ENCODE peak calls at places on chromosomes 4 and X, in eight cellular contexts. One of them, this sample, is unnamed.

GRCh38 chr4:5638316-5638715 is 70.0 kb downstream of the EVC2 start:
- ATAC-seq in activated CD4-positive, CD25-positive, alpha-beta regulatory T cell treated with anti-CD3 and anti-CD28 coated beads, Interleukin-2, amount 50 U/mL, for 24 hours: no peak
- ATAC-seq in stimulated activated effector memory CD8-positive, alpha-beta T cell treated with anti-CD3 and anti-CD28 coated beads, Interleukin-12 subunit alpha, Interleukin-12 subunit beta, amount 100 ng/mL, for 72 hours: no peak
- ATAC-seq in lower lobe of right lung: no peak
- ATAC-seq in activated naive CD8-positive, alpha-beta T cell treated with anti-CD3 and anti-CD28 coated beads, Interleukin-2, amount 10 ng/mL, durations not matched to agents 7 days and 5 days: no peak
- ATAC-seq in SK-N-SH treated with all-trans-retinoic acid at 6 μM for 48 hours: no peak
- ATAC-seq in effector memory CD8-positive, alpha-beta T cell: no peak
- ATAC-seq in activated CD8-positive, alpha-beta T cell treated with anti-CD3 and anti-CD28 coated beads, Interleukin-2, amount 10 ng/mL, durations not matched to agents 7 days and 5 days: no peak
- ATAC-seq in this sample: no peak

GRCh38 chrX:130066975-130067615 is 43.2 kb downstream of the ELF4 start:
- ATAC-seq in activated CD4-positive, CD25-positive, alpha-beta regulatory T cell treated with anti-CD3 and anti-CD28 coated beads, Interleukin-2, amount 50 U/mL, for 24 hours: no peak
- ATAC-seq in stimulated activated effector memory CD8-positive, alpha-beta T cell treated with anti-CD3 and anti-CD28 coated beads, Interleukin-12 subunit alpha, Interleukin-12 subunit beta, amount 100 ng/mL, for 72 hours: no peak
- ATAC-seq in lower lobe of right lung: no peak
- ATAC-seq in activated naive CD8-positive, alpha-beta T cell treated with anti-CD3 and anti-CD28 coated beads, Interleukin-2, amount 10 ng/mL, durations not matched to agents 7 days and 5 days: no peak
- ATAC-seq in SK-N-SH treated with all-trans-retinoic acid at 6 μM for 48 hours: no peak
- ATAC-seq in effector memory CD8-positive, alpha-beta T cell: no peak
- ATAC-seq in activated CD8-positive, alpha-beta T cell treated with anti-CD3 and anti-CD28 coated beads, Interleukin-2, amount 10 ng/mL, durations not matched to agents 7 days and 5 days: no peak
- ATAC-seq in this sample: no peak

GRCh38 chr4:170047774-170048354 is 21.7 kb upstream of the MFAP3L start:
- ATAC-seq in activated CD4-positive, CD25-positive, alpha-beta regulatory T cell treated with anti-CD3 and anti-CD28 coated beads, Interleukin-2, amount 50 U/mL, for 24 hours: no peak
- ATAC-seq in stimulated activated effector memory CD8-positive, alpha-beta T cell treated with anti-CD3 and anti-CD28 coated beads, Interleukin-12 subunit alpha, Interleukin-12 subunit beta, amount 100 ng/mL, for 72 hours: no peak
- ATAC-seq in lower lobe of right lung: peak; percentile 47
- ATAC-seq in activated naive CD8-positive, alpha-beta T cell treated with anti-CD3 and anti-CD28 coated beads, Interleukin-2, amount 10 ng/mL, durations not matched to agents 7 days and 5 days: no peak
- ATAC-seq in SK-N-SH treated with all-trans-retinoic acid at 6 μM for 48 hours: peak; percentile 40
- ATAC-seq in effector memory CD8-positive, alpha-beta T cell: no peak
- ATAC-seq in activated CD8-positive, alpha-beta T cell treated with anti-CD3 and anti-CD28 coated beads, Interleukin-2, amount 10 ng/mL, durations not matched to agents 7 days and 5 days: no peak
- ATAC-seq in this sample: no peak

GRCh38 chr4:105601406-105601805 is 49.0 kb downstream of the ARHGEF38 start:
- ATAC-seq in activated CD4-positive, CD25-positive, alpha-beta regulatory T cell treated with anti-CD3 and anti-CD28 coated beads, Interleukin-2, amount 50 U/mL, for 24 hours: no peak
- ATAC-seq in stimulated activated effector memory CD8-positive, alpha-beta T cell treated with anti-CD3 and anti-CD28 coated beads, Interleukin-12 subunit alpha, Interleukin-12 subunit beta, amount 100 ng/mL, for 72 hours: no peak
- ATAC-seq in lower lobe of right lung: no peak
- ATAC-seq in activated naive CD8-positive, alpha-beta T cell treated with anti-CD3 and anti-CD28 coated beads, Interleukin-2, amount 10 ng/mL, durations not matched to agents 7 days and 5 days: no peak
- ATAC-seq in SK-N-SH treated with all-trans-retinoic acid at 6 μM for 48 hours: no peak
- ATAC-seq in effector memory CD8-positive, alpha-beta T cell: no peak
- ATAC-seq in activated CD8-positive, alpha-beta T cell treated with anti-CD3 and anti-CD28 coated beads, Interleukin-2, amount 10 ng/mL, durations not matched to agents 7 days and 5 days: no peak
- ATAC-seq in this sample: no peak

GRCh38 chrX:6729581-6729980 is 194.7 kb upstream of the VCX3A start:
- ATAC-seq in activated CD4-positive, CD25-positive, alpha-beta regulatory T cell treated with anti-CD3 and anti-CD28 coated beads, Interleukin-2, amount 50 U/mL, for 24 hours: no peak
- ATAC-seq in stimulated activated effector memory CD8-positive, alpha-beta T cell treated with anti-CD3 and anti-CD28 coated beads, Interleukin-12 subunit alpha, Interleukin-12 subunit beta, amount 100 ng/mL, for 72 hours: no peak
- ATAC-seq in lower lobe of right lung: no peak
- ATAC-seq in activated naive CD8-positive, alpha-beta T cell treated with anti-CD3 and anti-CD28 coated beads, Interleukin-2, amount 10 ng/mL, durations not matched to agents 7 days and 5 days: no peak
- ATAC-seq in SK-N-SH treated with all-trans-retinoic acid at 6 μM for 48 hours: no peak
- ATAC-seq in effector memory CD8-positive, alpha-beta T cell: no peak
- ATAC-seq in activated CD8-positive, alpha-beta T cell treated with anti-CD3 and anti-CD28 coated beads, Interleukin-2, amount 10 ng/mL, durations not matched to agents 7 days and 5 days: no peak
- ATAC-seq in this sample: no peak

GRCh38 chrX:153925387-153925738 is 701 bp downstream of the ARHGAP4 start:
- ATAC-seq in activated CD4-positive, CD25-positive, alpha-beta regulatory T cell treated with anti-CD3 and anti-CD28 coated beads, Interleukin-2, amount 50 U/mL, for 24 hours: no peak
- ATAC-seq in stimulated activated effector memory CD8-positive, alpha-beta T cell treated with anti-CD3 and anti-CD28 coated beads, Interleukin-12 subunit alpha, Interleukin-12 subunit beta, amount 100 ng/mL, for 72 hours: no peak
- ATAC-seq in lower lobe of right lung: no peak
- ATAC-seq in activated naive CD8-positive, alpha-beta T cell treated with anti-CD3 and anti-CD28 coated beads, Interleukin-2, amount 10 ng/mL, durations not matched to agents 7 days and 5 days: no peak
- ATAC-seq in SK-N-SH treated with all-trans-retinoic acid at 6 μM for 48 hours: no peak
- ATAC-seq in effector memory CD8-positive, alpha-beta T cell: no peak
- ATAC-seq in activated CD8-positive, alpha-beta T cell treated with anti-CD3 and anti-CD28 coated beads, Interleukin-2, amount 10 ng/mL, durations not matched to agents 7 days and 5 days: no peak
- ATAC-seq in this sample: no peak

GRCh38 chr4:185559913-185560281 is 24.6 kb upstream of the PDLIM3 start:
- ATAC-seq in activated CD4-positive, CD25-positive, alpha-beta regulatory T cell treated with anti-CD3 and anti-CD28 coated beads, Interleukin-2, amount 50 U/mL, for 24 hours: no peak
- ATAC-seq in stimulated activated effector memory CD8-positive, alpha-beta T cell treated with anti-CD3 and anti-CD28 coated beads, Interleukin-12 subunit alpha, Interleukin-12 subunit beta, amount 100 ng/mL, for 72 hours: no peak
- ATAC-seq in lower lobe of right lung: peak; percentile 63
- ATAC-seq in activated naive CD8-positive, alpha-beta T cell treated with anti-CD3 and anti-CD28 coated beads, Interleukin-2, amount 10 ng/mL, durations not matched to agents 7 days and 5 days: no peak
- ATAC-seq in SK-N-SH treated with all-trans-retinoic acid at 6 μM for 48 hours: no peak
- ATAC-seq in effector memory CD8-positive, alpha-beta T cell: no peak
- ATAC-seq in activated CD8-positive, alpha-beta T cell treated with anti-CD3 and anti-CD28 coated beads, Interleukin-2, amount 10 ng/mL, durations not matched to agents 7 days and 5 days: no peak
- ATAC-seq in this sample: peak; percentile 98

GRCh38 chr4:118732591-118733330 is 47.6 kb downstream of the METTL14 start:
- ATAC-seq in activated CD4-positive, CD25-positive, alpha-beta regulatory T cell treated with anti-CD3 and anti-CD28 coated beads, Interleukin-2, amount 50 U/mL, for 24 hours: no peak
- ATAC-seq in stimulated activated effector memory CD8-positive, alpha-beta T cell treated with anti-CD3 and anti-CD28 coated beads, Interleukin-12 subunit alpha, Interleukin-12 subunit beta, amount 100 ng/mL, for 72 hours: no peak
- ATAC-seq in lower lobe of right lung: no peak
- ATAC-seq in activated naive CD8-positive, alpha-beta T cell treated with anti-CD3 and anti-CD28 coated beads, Interleukin-2, amount 10 ng/mL, durations not matched to agents 7 days and 5 days: no peak
- ATAC-seq in SK-N-SH treated with all-trans-retinoic acid at 6 μM for 48 hours: peak; percentile 24
- ATAC-seq in effector memory CD8-positive, alpha-beta T cell: no peak
- ATAC-seq in activated CD8-positive, alpha-beta T cell treated with anti-CD3 and anti-CD28 coated beads, Interleukin-2, amount 10 ng/mL, durations not matched to agents 7 days and 5 days: no peak
- ATAC-seq in this sample: no peak

GRCh38 chr4:687048-687974 is 1.6 kb downstream of the SLC49A3 start:
- ATAC-seq in activated CD4-positive, CD25-positive, alpha-beta regulatory T cell treated with anti-CD3 and anti-CD28 coated beads, Interleukin-2, amount 50 U/mL, for 24 hours: no peak
- ATAC-seq in stimulated activated effector memory CD8-positive, alpha-beta T cell treated with anti-CD3 and anti-CD28 coated beads, Interleukin-12 subunit alpha, Interleukin-12 subunit beta, amount 100 ng/mL, for 72 hours: no peak
- ATAC-seq in lower lobe of right lung: peak; percentile 87
- ATAC-seq in activated naive CD8-positive, alpha-beta T cell treated with anti-CD3 and anti-CD28 coated beads, Interleukin-2, amount 10 ng/mL, durations not matched to agents 7 days and 5 days: no peak
- ATAC-seq in SK-N-SH treated with all-trans-retinoic acid at 6 μM for 48 hours: peak; percentile 85
- ATAC-seq in effector memory CD8-positive, alpha-beta T cell: peak; percentile 17
- ATAC-seq in activated CD8-positive, alpha-beta T cell treated with anti-CD3 and anti-CD28 coated beads, Interleukin-2, amount 10 ng/mL, durations not matched to agents 7 days and 5 days: no peak
- ATAC-seq in this sample: peak; percentile 72

GRCh38 chr4:99305638-99306380 is 15.0 kb upstream of the ADH1A start:
- ATAC-seq in activated CD4-positive, CD25-positive, alpha-beta regulatory T cell treated with anti-CD3 and anti-CD28 coated beads, Interleukin-2, amount 50 U/mL, for 24 hours: no peak
- ATAC-seq in stimulated activated effector memory CD8-positive, alpha-beta T cell treated with anti-CD3 and anti-CD28 coated beads, Interleukin-12 subunit alpha, Interleukin-12 subunit beta, amount 100 ng/mL, for 72 hours: no peak
- ATAC-seq in lower lobe of right lung: peak; percentile 46
- ATAC-seq in activated naive CD8-positive, alpha-beta T cell treated with anti-CD3 and anti-CD28 coated beads, Interleukin-2, amount 10 ng/mL, durations not matched to agents 7 days and 5 days: no peak
- ATAC-seq in SK-N-SH treated with all-trans-retinoic acid at 6 μM for 48 hours: no peak
- ATAC-seq in effector memory CD8-positive, alpha-beta T cell: no peak
- ATAC-seq in activated CD8-positive, alpha-beta T cell treated with anti-CD3 and anti-CD28 coated beads, Interleukin-2, amount 10 ng/mL, durations not matched to agents 7 days and 5 days: no peak
- ATAC-seq in this sample: no peak